ENCODE peak calls at places on chromosomes 2 and 18, in six cellular contexts. D is natural killer cell, C is nephron progenitor cell, U is endothelial cell, A is brain microvascular endothelial cell, K is upper lobe of right lung. I is an unnamed sample.

GRCh38 chr2:149184994-149185393 is 145.4 kb upstream of the LYPD6 start:
- DNase-seq in D (no peak), C (no peak), U (no peak), A (no peak), K (no peak), I (no peak)

GRCh38 chr2:159074605-159075004 is 106.2 kb downstream of the TANC1 start:
- DNase-seq in D (no peak), C (no peak), U (no peak), A (no peak), K (no peak), I (no peak)

GRCh38 chr2:176122633-176123482 is at the start of gene HOXD9:
- DNase-seq in D (no peak), C (peak), U (peak), A (no peak), K (no peak), I (no peak)

GRCh38 chr2:159256159-159256558 is 30.3 kb downstream of the WDSUB1 start:
- DNase-seq in D (no peak), C (no peak), U (no peak), A (no peak), K (no peak), I (no peak)

GRCh38 chr2:16900405-16901025 is 234.9 kb upstream of the CYRIA start:
- DNase-seq in D (no peak), C (peak), U (peak), A (no peak), K (no peak), I (no peak)

GRCh38 chr2:238231809-238232208 is 8.0 kb downstream of the HES6 start:
- DNase-seq in D (no peak), C (no peak), U (no peak), A (no peak), K (no peak), I (peak)

GRCh38 chr18:47882641-47883040 is 47.8 kb downstream of the SMAD2 start:
- DNase-seq in D (no peak), C (no peak), U (no peak), A (no peak), K (no peak), I (no peak)

GRCh38 chr2:113218283-113219091 is 44.7 kb downstream of the PSD4 start:
- DNase-seq in D (no peak), C (no peak), U (no peak), A (no peak), K (peak), I (no peak)

GRCh38 chr2:177281400-177282021 is 17.0 kb upstream of the NFE2L2 start:
- DNase-seq in D (no peak), C (no peak), U (no peak), A (no peak), K (peak), I (no peak)

GRCh38 chr2:181178823-181179412 is 198.5 kb downstream of the UBE2E3 start:
- DNase-seq in D (no peak), C (peak), U (peak), A (no peak), K (no peak), I (no peak)

GRCh38 chr2:152730591-152731333 is 12.3 kb downstream of the ARL6IP6 start:
- DNase-seq in D (peak), C (no peak), U (no peak), A (no peak), K (no peak), I (no peak)

GRCh38 chr2:182241936-182242335 is 184.9 kb downstream of the PDE1A start:
- DNase-seq in D (no peak), C (no peak), U (no peak), A (no peak), K (no peak), I (no peak)

GRCh38 chr2:14427982-14428567 is 204.4 kb upstream of the LRATD1 start:
- DNase-seq in D (no peak), C (no peak), U (no peak), A (peak), K (no peak), I (no peak)

GRCh38 chr18:71784777-71785176 is 759.4 kb downstream of the CBLN2 start:
- DNase-seq in D (no peak), C (peak), U (no peak), A (no peak), K (no peak), I (no peak)

GRCh38 chr2:99864561-99865216 is 277.7 kb downstream of the AFF3 start:
- DNase-seq in D (no peak), C (no peak), U (no peak), A (no peak), K (no peak), I (no peak)

GRCh38 chr2:9769171-9770005 is 73.9 kb upstream of the TAF1B start:
- DNase-seq in D (no peak), C (peak), U (no peak), A (no peak), K (peak), I (no peak)

GRCh38 chr2:96604104-96604503 is 34.0 kb downstream of the KANSL3 start:
- DNase-seq in D (no peak), C (no peak), U (no peak), A (no peak), K (no peak), I (no peak)
- TF ChIP-seq CTCF in D (no peak), C (no peak), U (no peak), A (peak), K (no peak), I (peak)

GRCh38 chr2:160730296-160730995 is 236.8 kb upstream of the RBMS1 start:
- DNase-seq in D (no peak), C (no peak), U (no peak), A (no peak), K (no peak), I (no peak)

GRCh38 chr2:160736148-160736547 is 242.5 kb upstream of the RBMS1 start:
- DNase-seq in D (no peak), C (no peak), U (no peak), A (no peak), K (no peak), I (no peak)

GRCh38 chr2:160735696-160736095 is 242.1 kb upstream of the RBMS1 start:
- DNase-seq in D (no peak), C (no peak), U (no peak), A (no peak), K (no peak), I (no peak)

GRCh38 chr2:160731415-160731814 is 237.8 kb upstream of the RBMS1 start:
- DNase-seq in D (no peak), C (no peak), U (no peak), A (no peak), K (no peak), I (no peak)

DNA sequence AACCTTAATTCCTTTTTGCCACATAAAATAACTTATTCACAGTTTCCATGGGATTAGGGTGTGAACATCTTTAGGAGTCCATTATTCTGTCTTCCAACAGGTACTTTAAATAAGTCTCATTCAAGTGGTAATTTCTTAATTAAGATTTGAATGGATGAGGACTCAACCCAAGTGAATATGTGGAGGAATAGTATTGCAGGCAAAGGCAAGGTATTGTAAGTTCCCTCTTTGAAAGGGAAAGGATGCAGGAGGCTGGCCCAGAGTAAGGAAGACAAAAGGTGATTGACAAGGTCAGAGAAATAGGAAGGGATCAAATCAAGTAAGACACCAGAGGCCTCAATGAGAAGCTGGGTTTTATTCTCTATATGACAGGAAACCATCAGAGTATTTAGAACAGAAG is 238.2 kb upstream of the RBMS1 start:
- DNase-seq in D (no peak), C (no peak), U (no peak), A (no peak), K (no peak), I (no peak)
- TF ChIP-seq CTCF in D (no peak), C (no peak), U (no peak), A (no peak), K (no peak), I (no peak)

DNA sequence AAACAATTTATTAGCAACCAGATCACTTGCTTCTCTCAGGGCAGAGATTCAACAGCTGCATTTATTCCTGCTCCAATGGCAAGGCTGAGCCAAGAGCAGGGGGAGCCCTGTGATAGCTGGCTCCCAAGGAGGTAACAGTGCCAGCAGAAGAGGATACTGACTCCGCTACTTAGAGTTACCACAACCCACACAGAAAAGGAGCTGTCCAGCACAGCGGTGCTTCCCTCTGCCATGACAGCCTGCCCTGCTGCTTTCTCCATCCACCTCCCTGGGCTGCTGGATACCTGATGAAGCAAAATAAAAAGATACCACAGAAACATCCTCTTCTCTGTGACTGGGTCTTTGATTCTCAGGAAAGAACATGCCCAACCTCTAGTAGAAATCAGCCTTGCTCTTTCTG is 467.2 kb downstream of the LRRTM4 start:
- DNase-seq in D (no peak), C (peak), U (peak), A (no peak), K (no peak), I (no peak)
- TF ChIP-seq CTCF in D (no peak), C (no peak), U (no peak), A (no peak), K (no peak), I (no peak)

GRCh38 chr2:58871469-58872142 is 630.5 kb upstream of the FANCL start:
- DNase-seq in D (no peak), C (no peak), U (no peak), A (no peak), K (no peak), I (no peak)
- TF ChIP-seq CTCF in D (no peak), C (no peak), U (peak), A (peak), K (no peak), I (peak)

GRCh38 chr2:170391018-170391417 is 213.1 kb downstream of the MYO3B start:
- DNase-seq in D (no peak), C (no peak), U (no peak), A (no peak), K (no peak), I (no peak)

GRCh38 chr2:170396799-170397459 is 219.0 kb downstream of the MYO3B start:
- DNase-seq in D (no peak), C (no peak), U (no peak), A (no peak), K (no peak), I (no peak)

GRCh38 chr2:170394988-170395387 is 217.0 kb downstream of the MYO3B start:
- DNase-seq in D (no peak), C (no peak), U (no peak), A (no peak), K (no peak), I (no peak)

DNA sequence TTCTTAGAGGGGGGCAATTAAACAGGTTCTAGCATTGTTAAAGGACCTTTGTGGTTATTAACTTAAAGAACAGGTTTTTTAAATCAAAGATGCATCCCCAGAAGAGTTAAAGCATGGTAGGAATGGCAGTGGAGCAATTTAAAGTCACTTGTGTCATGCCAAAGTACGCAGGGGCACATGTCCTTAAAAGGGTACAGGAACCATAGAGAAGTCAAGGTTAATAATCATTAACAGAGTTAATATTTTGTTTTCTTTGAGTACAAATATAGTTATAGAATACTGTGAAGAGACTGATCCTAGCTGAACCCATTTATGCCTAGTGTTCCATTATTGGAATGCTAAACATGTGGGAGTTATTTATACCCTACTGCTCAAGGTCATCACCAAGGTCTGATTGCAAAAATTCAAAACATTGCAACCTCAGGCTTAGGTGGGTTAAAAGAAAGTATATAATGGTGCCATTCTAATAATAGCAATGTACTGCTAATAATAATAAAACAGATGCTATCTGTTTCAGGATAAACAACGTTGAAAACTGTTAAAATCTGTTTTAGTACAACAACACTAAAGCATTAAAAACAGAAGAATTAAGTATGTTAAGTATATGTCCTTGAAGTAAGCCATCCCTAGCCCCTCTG is 216.0 kb downstream of the MYO3B start:
- DNase-seq in D (no peak), C (no peak), U (no peak), A (no peak), K (no peak), I (no peak)
- TF ChIP-seq CTCF in D (no peak), C (no peak), U (no peak), A (no peak), K (no peak), I (no peak)

GRCh38 chr18:58407649-58408407 is 221.1 kb downstream of the ALPK2 start:
- DNase-seq in D (no peak), C (no peak), U (no peak), A (no peak), K (no peak), I (no peak)
- TF ChIP-seq CTCF in D (no peak), C (no peak), U (no peak), A (no peak), K (no peak), I (no peak)

GRCh38 chr2:239814917-239815637 is 210.1 kb downstream of the NDUFA10 start:
- DNase-seq in D (no peak), C (no peak), U (no peak), A (no peak), K (peak), I (peak)

GRCh38 chr2:239816571-239816970 is 208.6 kb downstream of the NDUFA10 start:
- DNase-seq in D (no peak), C (no peak), U (no peak), A (no peak), K (no peak), I (no peak)

GRCh38 chr2:239814136-239814916 is 210.8 kb downstream of the NDUFA10 start:
- DNase-seq in D (peak), C (no peak), U (no peak), A (no peak), K (peak), I (peak)

GRCh38 chr2:239817011-239817490 is 208.1 kb downstream of the NDUFA10 start:
- DNase-seq in D (no peak), C (no peak), U (no peak), A (no peak), K (peak), I (no peak)

DNA sequence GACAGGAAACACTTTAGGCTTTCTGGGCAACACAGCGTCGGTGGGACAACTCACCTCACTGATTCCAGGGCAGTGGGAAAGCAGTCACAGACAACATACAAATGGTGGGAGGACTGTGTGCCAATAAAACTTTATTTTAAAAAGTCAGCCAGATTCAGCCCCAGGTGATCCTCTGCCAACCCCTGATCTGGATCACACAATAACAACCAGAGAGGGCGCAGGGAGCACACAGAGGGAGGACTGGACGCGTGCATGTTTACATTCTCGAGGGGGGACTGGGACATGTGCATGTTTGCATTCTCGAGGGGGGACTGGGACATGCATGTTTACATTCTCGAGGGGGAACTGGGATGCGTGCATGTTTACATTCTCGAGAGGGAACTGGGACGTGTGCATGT is 209.5 kb downstream of the NDUFA10 start:
- DNase-seq in D (no peak), C (no peak), U (no peak), A (no peak), K (no peak), I (no peak)
- TF ChIP-seq CTCF in D (no peak), C (no peak), U (no peak), A (no peak), K (no peak), I (no peak)

GRCh38 chr2:189762551-189763298 is at the start of gene OSGEPL1:
- DNase-seq in D (peak), C (peak), U (peak), A (peak), K (peak), I (peak)
- TF ChIP-seq CTCF in D (peak), C (no peak), U (peak), A (peak), K (peak), I (peak)

GRCh38 chr2:234588054-234588430 is 91.2 kb upstream of the ARL4C start:
- DNase-seq in D (no peak), C (no peak), U (no peak), A (no peak), K (no peak), I (no peak)
- TF ChIP-seq CTCF in D (no peak), C (no peak), U (no peak), A (no peak), K (no peak), I (no peak)

I was measured in chondrocyte.